ENCODE peak calls at places on chromosomes 6 and 20, in eight cellular contexts. A, E, R, N, C, X, F and Y are unnamed samples. For H3K4me1, the result is how much of the 10 kb centered on the place peaks cover.

GRCh38 chr20:48387675-48388074 is 440.1 kb downstream of the PREX1 start:
- DNase-seq in R (no peak), F (no peak), A (no peak), N (no peak), X (no peak), E (no peak), C (no peak), Y (no peak)

GRCh38 chr6:166836785-166837718 is 119.3 kb downstream of the RNASET2 start:
- DNase-seq in E (no peak), C (no peak), A (no peak), R (no peak), X (no peak), N (no peak), F (no peak), Y (no peak)

GRCh38 chr20:49750611-49751396 is 37.1 kb upstream of the B4GALT5 start:
- DNase-seq in R (no peak), F (no peak), X (no peak), C (no peak), E (peak), N (no peak), A (no peak), Y (no peak)

GRCh38 chr20:32449057-32449889 is 91.1 kb downstream of the ASXL1 start:
- DNase-seq in X (peak), F (no peak), C (no peak), A (peak), E (no peak), R (no peak), N (peak), Y (no peak)

GRCh38 chr6:31353508-31353907 is 3.5 kb downstream of the HLA-B start:
- DNase-seq in F (no peak), X (no peak), R (no peak), A (no peak), C (no peak), N (no peak), E (no peak), Y (no peak)

GRCh38 chr6:3294921-3295871 is 36.4 kb downstream of the PSMG4 start:
- DNase-seq in N (peak), C (no peak), A (no peak), R (no peak), E (no peak), F (no peak), X (no peak), Y (no peak)

GRCh38 chr20:36631651-36632050 is 14.3 kb downstream of the SLA2 start:
- DNase-seq in E (no peak), R (no peak), C (no peak), F (no peak), X (no peak), A (no peak), N (no peak), Y (no peak)

GRCh38 chr6:30264731-30265130 is 51.5 kb upstream of the TRIM26 start:
- DNase-seq in F (no peak), R (no peak), N (no peak), A (no peak), X (no peak), C (no peak), E (no peak), Y (no peak)

GRCh38 chr20:46894971-46895905 is 595 bp downstream of the EYA2 start:
- DNase-seq in C (peak), E (no peak), A (no peak), X (no peak), R (no peak), F (peak), N (peak), Y (no peak)

GRCh38 chr20:41734506-41734945 is 116.3 kb upstream of the CHD6 start:
- DNase-seq in X (peak), N (peak), F (peak), R (peak), A (peak), C (peak), E (peak), Y (peak)

GRCh38 chr20:38373231-38373867 is 27.1 kb downstream of the LBP start:
- DNase-seq in N (peak), C (no peak), X (no peak), A (no peak), R (peak), E (no peak), F (peak), Y (no peak)

GRCh38 chr6:118788702-118789101 is 105.2 kb upstream of the ASF1A start:
- DNase-seq in A (no peak), X (no peak), F (no peak), C (no peak), N (no peak), E (no peak), R (no peak), Y (no peak)

GRCh38 chr6:158358450-158359077 is 46.3 kb downstream of the TULP4 start:
- DNase-seq in F (no peak), A (peak), E (no peak), R (no peak), N (no peak), C (peak), X (peak), Y (no peak)

GRCh38 chr6:161584929-161585328 is 311.1 kb upstream of the AGPAT4 start:
- DNase-seq in C (no peak), N (no peak), A (no peak), R (no peak), E (no peak), X (no peak), F (no peak), Y (no peak)

GRCh38 chr6:141965016-141965545 is 167.6 kb upstream of the GJE1 start:
- DNase-seq in E (no peak), N (no peak), A (no peak), X (no peak), C (no peak), R (no peak), F (no peak), Y (no peak)

GRCh38 chr6:38266921-38267354 is 372.8 kb downstream of the BTBD9 start:
- DNase-seq in A (no peak), C (no peak), R (no peak), E (no peak), N (no peak), X (no peak), F (no peak), Y (no peak)

GRCh38 chr20:49885558-49886332 is 29.6 kb downstream of the SPATA2 start:
- DNase-seq in C (no peak), X (no peak), E (no peak), A (no peak), N (no peak), F (no peak), R (no peak), Y (no peak)

DNA sequence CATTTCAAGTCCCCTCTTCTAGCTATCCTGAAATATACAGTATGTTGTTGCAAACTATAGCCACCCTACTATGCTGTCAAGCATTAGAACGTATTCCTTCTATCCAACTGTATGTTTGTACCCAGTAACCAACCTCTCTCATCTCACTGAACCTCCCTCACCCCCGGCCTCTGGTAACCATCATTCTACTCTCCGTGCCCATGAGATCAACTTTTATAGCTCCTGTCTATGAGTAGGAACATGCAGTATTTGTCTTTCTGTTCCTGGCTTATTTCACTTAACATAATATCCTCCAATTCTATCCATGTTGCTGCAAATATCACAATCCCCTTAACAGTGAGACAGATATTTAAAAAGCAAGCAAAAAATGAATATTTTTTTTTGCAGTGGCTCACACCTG is 196.9 kb downstream of the PAX1 start:
- DNase-seq in C (no peak), R (no peak), N (no peak), E (no peak), X (no peak), A (no peak), F (no peak), Y (no peak)
- H3K4me1 ChIP-seq in C (under half), R (under half), N (under half), E (under half), X (under half), A (under half), F (under half), Y (under half)

GRCh38 chr20:3801846-3802245 is 5.7 kb downstream of the CDC25B start:
- DNase-seq in R (no peak), C (no peak), F (no peak), E (peak), X (no peak), N (no peak), A (no peak), Y (no peak)

GRCh38 chr20:3800878-3801260 is 4.8 kb downstream of the CDC25B start:
- DNase-seq in N (no peak), F (no peak), C (no peak), R (no peak), X (no peak), A (no peak), E (peak), Y (no peak)

GRCh38 chr20:3802524-3803239 is 6.6 kb downstream of the CDC25B start:
- DNase-seq in N (no peak), R (no peak), A (no peak), X (no peak), E (peak), F (no peak), C (no peak), Y (no peak)

GRCh38 chr20:3800256-3800877 is 4.3 kb downstream of the CDC25B start:
- DNase-seq in E (peak), F (no peak), X (no peak), C (no peak), N (no peak), A (no peak), R (no peak), Y (no peak)

DNA sequence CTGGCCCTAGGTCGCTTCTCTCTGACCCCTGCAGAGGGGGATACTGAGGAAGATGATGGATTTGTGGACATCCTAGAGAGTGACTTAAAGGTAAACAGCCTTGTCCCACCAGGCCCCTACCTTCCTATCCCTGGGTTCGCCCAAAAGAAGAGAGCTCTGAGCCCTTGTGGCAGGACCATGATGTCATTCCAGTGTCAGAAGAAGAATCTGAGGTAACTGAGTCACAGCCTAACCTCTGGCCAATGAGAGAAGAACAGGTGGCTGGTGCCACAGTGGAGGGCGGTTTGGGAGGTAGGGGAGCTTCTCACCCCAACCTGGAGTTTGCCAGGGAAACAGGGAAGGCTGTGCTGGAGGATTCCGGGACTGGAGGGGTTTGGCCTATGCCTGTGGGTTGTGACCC is 5.2 kb downstream of the CDC25B start:
- DNase-seq in X (no peak), E (peak), F (no peak), R (no peak), C (no peak), A (no peak), N (no peak), Y (no peak)
- H3K4me1 ChIP-seq in X (under half), E (half or more), F (under half), R (half or more), C (under half), A (under half), N (under half), Y (under half)

DNA sequence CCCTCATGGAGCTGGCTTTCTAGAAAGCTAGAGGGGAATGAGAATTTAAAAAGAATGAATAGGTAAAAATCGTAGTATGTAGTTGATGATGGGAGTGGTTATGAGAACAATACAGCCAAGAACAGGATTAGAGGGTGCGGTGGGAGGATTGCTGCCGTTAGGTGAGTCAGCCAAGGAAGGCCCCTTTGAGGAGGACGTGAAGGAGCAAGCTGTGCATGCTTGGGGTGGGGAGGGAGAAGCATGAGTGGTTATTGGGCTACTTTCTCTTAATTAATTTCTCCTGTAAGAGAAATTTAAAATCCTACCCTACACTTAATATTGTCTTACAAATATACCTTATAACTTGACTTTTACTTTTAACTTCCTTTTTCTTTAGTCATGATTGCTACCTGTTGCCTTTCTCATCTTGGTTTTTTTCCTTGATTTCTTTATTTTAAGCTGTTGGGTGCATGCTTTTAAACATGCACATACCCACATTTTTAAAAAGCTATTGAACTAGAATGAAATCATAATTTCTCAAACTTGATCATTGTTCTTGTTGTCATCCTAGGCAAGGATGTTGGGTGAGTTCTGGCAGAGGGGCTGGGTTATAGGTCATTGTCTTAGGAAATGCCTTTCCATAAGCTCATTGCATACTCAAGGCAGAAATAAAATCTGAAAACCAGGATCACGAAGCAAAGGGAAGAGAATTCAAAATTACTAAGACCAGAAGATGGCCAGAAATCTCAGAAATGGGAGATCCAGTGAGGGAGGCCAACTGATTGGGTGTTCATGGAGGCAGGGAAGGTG is 114.5 kb downstream of the TCP11 start:
- DNase-seq in C (peak), R (no peak), A (no peak), N (no peak), E (no peak), X (no peak), F (no peak), Y (peak)
- H3K4me1 ChIP-seq in C (under half), R (half or more), A (under half), N (under half), E (half or more), X (under half), F (under half), Y (half or more)

GRCh38 chr6:139166956-139167313 is 32.1 kb downstream of the HECA start:
- DNase-seq in R (no peak), E (no peak), C (no peak), N (no peak), F (no peak), X (no peak), A (no peak), Y (no peak)
- H3K4me1 ChIP-seq in R (under half), E (under half), C (under half), N (under half), F (under half), X (under half), A (under half), Y (under half)

GRCh38 chr6:159789377-159790148 is at the start of gene TCP1:
- DNase-seq in C (peak), N (peak), X (peak), R (peak), E (peak), F (peak), A (peak), Y (peak)
- H3K4me1 ChIP-seq in C (under half), N (under half), X (half or more), R (half or more), E (under half), F (under half), A (under half), Y (under half)

DNA sequence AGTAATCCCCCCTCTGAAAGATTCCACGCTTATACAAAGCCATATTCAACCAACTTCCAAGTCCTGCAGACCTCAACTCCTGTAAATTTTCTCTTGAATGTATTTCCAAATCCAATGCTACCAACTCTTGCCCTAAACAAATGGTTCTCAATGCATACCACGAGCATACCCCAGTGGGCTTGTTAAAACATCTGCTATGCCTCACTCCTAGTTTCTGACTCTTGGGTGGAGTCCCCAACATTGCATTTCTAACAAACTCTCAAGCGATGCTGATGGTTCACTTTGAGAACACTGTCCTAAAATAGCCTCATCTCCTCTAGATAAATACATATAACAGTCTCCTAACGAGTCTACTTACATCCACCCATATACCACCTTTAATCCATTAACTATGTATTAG is 7.3 kb downstream of the HBS1L start:
- DNase-seq in R (no peak), X (no peak), C (no peak), F (no peak), E (no peak), N (no peak), A (no peak), Y (no peak)
- H3K4me1 ChIP-seq in R (under half), X (under half), C (under half), F (under half), E (under half), N (under half), A (under half), Y (under half)

GRCh38 chr20:3908667-3909066 is 19.5 kb downstream of the PANK2 start:
- DNase-seq in A (no peak), E (no peak), N (no peak), C (no peak), R (peak), F (no peak), X (no peak), Y (no peak)

GRCh38 chr20:3911956-3912355 is 22.8 kb downstream of the PANK2 start:
- DNase-seq in F (no peak), A (no peak), C (peak), X (no peak), N (no peak), E (peak), R (no peak), Y (no peak)

GRCh38 chr20:3914446-3914845 is 25.3 kb downstream of the PANK2 start:
- DNase-seq in E (no peak), R (no peak), F (no peak), X (no peak), C (no peak), A (no peak), N (no peak), Y (no peak)

GRCh38 chr20:3909952-3910366 is 20.8 kb downstream of the PANK2 start:
- DNase-seq in X (no peak), A (no peak), N (no peak), R (no peak), C (no peak), E (no peak), F (no peak), Y (no peak)

GRCh38 chr20:3910868-3911267 is 21.7 kb downstream of the PANK2 start:
- DNase-seq in X (no peak), F (no peak), R (no peak), A (no peak), E (no peak), N (no peak), C (no peak), Y (no peak)
- H3K4me1 ChIP-seq in X (under half), F (under half), R (under half), A (under half), E (under half), N (under half), C (under half), Y (under half)